ENCODE peak calls at places on chromosomes 5 and 9, in five cellular contexts. N is caudate nucleus; T is effector CD4-positive, alpha-beta T cell; Z is stimulated activated CD4-positive, alpha-beta T cell treated with anti-CD3 and anti-CD28 coated beads, Interleukin-2, amount 100 ng/mL, for 48 hours; K is CD8-positive, alpha-beta memory T cell. R is an unnamed sample.
A peak's percentile ranks its signal among the peaks of the same experiment; 100 is the strongest.

GRCh38 chr5:171313481-171314206 is 4.6 kb downstream of the TLX3 start:
- DNase-seq in T (no peak), N (no peak), Z (no peak), K (no peak), R (no peak)

GRCh38 chr5:39783756-39784421 is 359.1 kb upstream of the DAB2 start:
- DNase-seq in T (no peak), Z (no peak), K (no peak), N (no peak), R (no peak)

GRCh38 chr5:124061663-124062062 is 549.7 kb downstream of the CSNK1G3 start:
- DNase-seq in K (no peak), Z (no peak), T (no peak), N (no peak), R (no peak)

GRCh38 chr5:32522429-32523143 is 62.8 kb upstream of the SUB1 start:
- DNase-seq in T (no peak), Z (peak; percentile 20), K (no peak), N (no peak), R (peak; percentile 31)

GRCh38 chr5:665541-665955 is 27.6 kb downstream of the TPPP start:
- DNase-seq in K (no peak), Z (no peak), N (no peak), T (no peak), R (no peak)

GRCh38 chr9:134783699-134784039 is 96.9 kb upstream of the FCN2 start:
- DNase-seq in N (no peak), T (no peak), Z (no peak), K (no peak), R (no peak)

GRCh38 chr5:97112212-97112611 is 30.2 kb downstream of the LIX1 start:
- DNase-seq in K (no peak), Z (no peak), T (no peak), N (no peak), R (no peak)

GRCh38 chr5:14762568-14763216 is 98.2 kb downstream of the OTULIN start:
- DNase-seq in K (no peak), N (no peak), T (no peak), Z (no peak), R (no peak)

GRCh38 chr5:73774924-73775323 is 148.9 kb downstream of the ARHGEF28 start:
- DNase-seq in K (no peak), N (no peak), T (no peak), Z (no peak), R (no peak)

GRCh38 chr5:164360589-164360988 is 855.2 kb downstream of the MAT2B start:
- DNase-seq in K (no peak), T (no peak), Z (no peak), N (no peak), R (no peak)

GRCh38 chr5:60823574-60823973 is 20.5 kb downstream of the ELOVL7 start:
- DNase-seq in Z (no peak), T (no peak), N (no peak), K (no peak), R (no peak)

GRCh38 chr5:143646961-143647360 is 165.0 kb upstream of the HMHB1 start:
- DNase-seq in Z (no peak), K (no peak), N (no peak), T (no peak), R (no peak)

GRCh38 chr5:57717555-57717954 is 234.9 kb upstream of the ACTBL2 start:
- DNase-seq in T (no peak), N (no peak), K (no peak), Z (no peak), R (no peak)

GRCh38 chr5:176658007-176658599 is 10.8 kb downstream of the TSPAN17 start:
- DNase-seq in K (peak; percentile 40), T (peak; percentile 55), Z (peak; percentile 68), N (peak; percentile 8), R (peak; percentile 13)

GRCh38 chr5:164672931-164673694 is 1167.7 kb downstream of the MAT2B start:
- DNase-seq in K (no peak), N (no peak), Z (no peak), T (no peak), R (no peak)

GRCh38 chr9:124392855-124393460 is 22.3 kb downstream of the PSMB7 start:
- DNase-seq in Z (no peak), N (no peak), T (no peak), K (no peak), R (no peak)

R was measured in T-helper 22 cell.